ENCODE peak calls at places on chromosomes 12 and 14, in five cellular contexts. One of them, this sample, is unnamed.

GRCh38 chr12:114166360-114166759 is 200.2 kb upstream of the RBM19 start:
- DNase-seq in cerebellum: peak; percentile 10
- DNase-seq in adipocyte: peak; percentile 24
- DNase-seq in HEK293T: peak; percentile 55
- DNase-seq in right lobe of liver: no peak
- DNase-seq in this sample: peak; percentile 78

GRCh38 chr12:46702581-46703344 is 123.0 kb downstream of the SLC38A4 start:
- DNase-seq in cerebellum: no peak
- DNase-seq in adipocyte: no peak
- DNase-seq in HEK293T: no peak
- DNase-seq in right lobe of liver: no peak
- DNase-seq in this sample: no peak

GRCh38 chr14:101358320-101358569 is 203.1 kb upstream of the DIO3 start:
- DNase-seq in HEK293T: no peak
- DNase-seq in cerebellum: no peak
- DNase-seq in right lobe of liver: no peak
- DNase-seq in adipocyte: no peak
- DNase-seq in this sample: no peak

GRCh38 chr12:100651694-100652093 is 78.2 kb downstream of the GAS2L3 start:
- DNase-seq in HEK293T: no peak
- DNase-seq in adipocyte: no peak
- DNase-seq in cerebellum: no peak
- DNase-seq in right lobe of liver: no peak
- DNase-seq in this sample: no peak

GRCh38 chr12:123983822-123984485 is 10.9 kb downstream of the ZNF664 start:
- DNase-seq in cerebellum: peak; percentile 55
- DNase-seq in adipocyte: peak; percentile 81
- DNase-seq in right lobe of liver: no peak
- DNase-seq in HEK293T: peak; percentile 56
- DNase-seq in this sample: peak; percentile 55

GRCh38 chr12:3097186-3097804 is 20.1 kb downstream of the TSPAN9 start:
- DNase-seq in adipocyte: peak; percentile 41
- DNase-seq in cerebellum: no peak
- DNase-seq in HEK293T: no peak
- DNase-seq in right lobe of liver: peak; percentile 86
- DNase-seq in this sample: no peak

GRCh38 chr14:97976861-97977260 is 1179.7 kb downstream of the VRK1 start:
- DNase-seq in cerebellum: no peak
- DNase-seq in right lobe of liver: no peak
- DNase-seq in adipocyte: no peak
- DNase-seq in HEK293T: no peak
- DNase-seq in this sample: no peak

GRCh38 chr12:115261249-115261648 is 577.3 kb upstream of the TBX3 start:
- DNase-seq in cerebellum: no peak
- DNase-seq in right lobe of liver: no peak
- DNase-seq in adipocyte: no peak
- DNase-seq in HEK293T: no peak
- DNase-seq in this sample: no peak

GRCh38 chr14:28596336-28596735 is 170.3 kb upstream of the FOXG1 start:
- DNase-seq in adipocyte: peak; percentile 71
- DNase-seq in cerebellum: no peak
- DNase-seq in HEK293T: no peak
- DNase-seq in right lobe of liver: no peak
- DNase-seq in this sample: no peak

GRCh38 chr14:102182190-102182589 is 42.5 kb downstream of the WDR20 start:
- DNase-seq in right lobe of liver: no peak
- DNase-seq in cerebellum: no peak
- DNase-seq in adipocyte: peak; percentile 29
- DNase-seq in HEK293T: no peak
- DNase-seq in this sample: no peak

GRCh38 chr14:62015945-62016344 is 253.7 kb downstream of the SNAPC1 start:
- DNase-seq in right lobe of liver: no peak
- DNase-seq in cerebellum: no peak
- DNase-seq in HEK293T: no peak
- DNase-seq in adipocyte: peak; percentile 14
- DNase-seq in this sample: no peak

GRCh38 chr12:51907083-51907863 is at the start of gene ACVRL1:
- DNase-seq in right lobe of liver: no peak
- DNase-seq in adipocyte: peak; percentile 37
- DNase-seq in cerebellum: no peak
- DNase-seq in HEK293T: no peak
- DNase-seq in this sample: no peak

GRCh38 chr14:91897121-91897701 is 29.9 kb upstream of the TC2N start:
- DNase-seq in right lobe of liver: peak; percentile 90
- DNase-seq in HEK293T: no peak
- DNase-seq in adipocyte: peak; percentile 94
- DNase-seq in cerebellum: peak; percentile 52
- DNase-seq in this sample: peak; percentile 36

GRCh38 chr12:77559400-77560074 is 271.2 kb upstream of the NAV3 start:
- DNase-seq in HEK293T: no peak
- DNase-seq in cerebellum: no peak
- DNase-seq in right lobe of liver: no peak
- DNase-seq in adipocyte: no peak
- DNase-seq in this sample: no peak

GRCh38 chr14:74221741-74222140 is 17.5 kb upstream of the VSX2 start:
- DNase-seq in right lobe of liver: no peak
- DNase-seq in cerebellum: no peak
- DNase-seq in HEK293T: no peak
- DNase-seq in adipocyte: no peak
- DNase-seq in this sample: no peak

GRCh38 chr14:35727764-35728163 is 81.3 kb downstream of the RALGAPA1 start:
- DNase-seq in HEK293T: no peak
- DNase-seq in cerebellum: no peak
- DNase-seq in right lobe of liver: no peak
- DNase-seq in adipocyte: no peak
- DNase-seq in this sample: no peak

This sample was measured in NT2/D1.